ENCODE peak calls at places on chromosome 2, in nine cellular contexts. K is C1 segment of cervical spinal cord; C is heart left ventricle; D is tibial nerve; N is cardiac septum; P is MV-4-11; Z is CD4-positive, alpha-beta memory T cell; E is dorsolateral prefrontal cortex; X is stimulated activated CD8-positive, alpha-beta memory T cell treated with anti-CD3 and anti-CD28 coated beads, Interleukin-7, amount 100 ng/mL, for 1 hour. A is an unnamed sample.
A peak's percentile ranks its signal among the peaks of the same experiment; 100 is the strongest.

GRCh38 chr2:236871500-236872001 is 214.1 kb upstream of the COPS8 start:
- DNase-seq in C (peak; percentile 41), E (no peak), X (no peak), D (peak; percentile 51), K (no peak), P (peak; percentile 99), N (no peak), Z (no peak), A (no peak)

GRCh38 chr2:39179974-39180960 is 59.4 kb upstream of the SOS1 start:
- DNase-seq in P (no peak), D (no peak), X (no peak), K (no peak), N (no peak), C (no peak), Z (no peak), E (no peak), A (no peak)

GRCh38 chr2:11589316-11589940 is 55.6 kb downstream of the GREB1 start:
- DNase-seq in D (no peak), N (no peak), X (no peak), K (no peak), P (peak; percentile 6), E (no peak), C (no peak), Z (no peak), A (no peak)

GRCh38 chr2:54336977-54337255 is 80.9 kb upstream of the TSPYL6 start:
- DNase-seq in E (no peak), K (no peak), C (no peak), D (no peak), Z (no peak), X (no peak), P (no peak), N (no peak), A (no peak)

GRCh38 chr2:241279413-241279812 is 36.1 kb downstream of the HDLBP start:
- DNase-seq in N (no peak), D (no peak), E (no peak), K (no peak), P (no peak), C (no peak), X (no peak), Z (no peak), A (no peak)

GRCh38 chr2:25981596-25982272 is 563 bp downstream of the KIF3C start:
- DNase-seq in P (no peak), K (no peak), Z (no peak), X (no peak), N (no peak), D (no peak), E (peak; percentile 38), C (no peak), A (no peak)

GRCh38 chr2:85445316-85446295 is 27.1 kb downstream of the SH2D6 start:
- DNase-seq in D (no peak), K (no peak), E (no peak), N (no peak), Z (no peak), C (no peak), X (no peak), P (no peak), A (no peak)

GRCh38 chr2:129277611-129278010 is 701.9 kb upstream of the RAB6C start:
- DNase-seq in Z (no peak), E (no peak), K (no peak), N (no peak), C (no peak), P (no peak), X (no peak), D (no peak), A (no peak)

GRCh38 chr2:26934985-26935384 is 35.5 kb upstream of the MAPRE3 start:
- DNase-seq in E (no peak), K (no peak), D (no peak), N (no peak), X (no peak), P (no peak), C (no peak), Z (no peak), A (no peak)

GRCh38 chr2:190216829-190217228 is 102.8 kb downstream of the HIBCH start:
- DNase-seq in P (peak; percentile 47), N (no peak), X (no peak), D (no peak), E (peak; percentile 7), C (peak; percentile 29), K (no peak), Z (no peak), A (no peak)

GRCh38 chr2:36477744-36478143 is 120.2 kb downstream of the FEZ2 start:
- DNase-seq in P (peak; percentile 54), E (no peak), Z (no peak), C (no peak), N (no peak), K (no peak), X (no peak), D (no peak), A (no peak)

GRCh38 chr2:218855305-218856167 is 4.1 kb upstream of the WNT6 start:
- DNase-seq in D (no peak), N (peak; percentile 17), X (no peak), Z (no peak), P (no peak), E (no peak), C (no peak), K (no peak), A (no peak)

GRCh38 chr2:128282976-128283810 is 35.5 kb downstream of the HS6ST1 start:
- DNase-seq in X (no peak), C (no peak), N (no peak), P (peak; percentile 1), Z (no peak), K (no peak), E (no peak), D (no peak), A (no peak)

GRCh38 chr2:65316072-65316471 is 88.4 kb downstream of the ACTR2 start:
- DNase-seq in E (no peak), D (no peak), P (no peak), X (no peak), K (no peak), C (peak; percentile 63), Z (no peak), N (no peak), A (no peak)

GRCh38 chr2:208255557-208256106 is 761 bp upstream of the IDH1 start:
- DNase-seq in K (no peak), D (no peak), P (no peak), C (no peak), N (no peak), Z (no peak), E (no peak), X (no peak), A (no peak)

GRCh38 chr2:121999273-121999672 is 243.8 kb downstream of the TSN start:
- DNase-seq in K (no peak), P (no peak), Z (no peak), X (no peak), D (no peak), C (no peak), N (no peak), E (no peak), A (no peak)

GRCh38 chr2:217756375-217757107 is 246.3 kb downstream of the TNS1 start:
- DNase-seq in K (peak; percentile 44), E (peak; percentile 64), P (peak; percentile 35), N (no peak), C (peak; percentile 69), X (peak; percentile 21), Z (peak; percentile 43), D (peak; percentile 66), A (peak; percentile 96)

GRCh38 chr2:158931577-158931976 is 36.9 kb upstream of the TANC1 start:
- DNase-seq in X (no peak), P (peak; percentile 37), K (no peak), Z (no peak), N (no peak), E (no peak), C (no peak), D (no peak), A (no peak)

GRCh38 chr2:112814278-112814677 is 22.3 kb downstream of the IL1B start:
- DNase-seq in X (no peak), E (no peak), Z (no peak), K (no peak), P (no peak), C (no peak), D (no peak), N (no peak), A (no peak)

GRCh38 chr2:28393115-28393836 is 618 bp downstream of the FOSL2 start:
- DNase-seq in X (no peak), E (peak; percentile 41), Z (peak; percentile 52), N (peak; percentile 87), C (peak; percentile 80), K (no peak), P (no peak), D (no peak), A (peak; percentile 31)

GRCh38 chr2:141020346-141020745 is 1110.5 kb downstream of the LRP1B start:
- DNase-seq in C (no peak), E (no peak), D (no peak), P (no peak), N (no peak), X (no peak), K (no peak), Z (no peak), A (no peak)

GRCh38 chr2:56500317-56500716 is 316.5 kb downstream of the CCDC85A start:
- DNase-seq in C (no peak), E (no peak), P (no peak), D (no peak), Z (no peak), K (no peak), N (no peak), X (no peak), A (no peak)